ENCODE peak calls at places on chromosomes 4 and X, in six cellular contexts. O is ascending aorta; W is stimulated activated CD8-positive, alpha-beta memory T cell treated with anti-CD3 and anti-CD28 coated beads, Interleukin-12 subunit alpha, Interleukin-12 subunit beta, amount 100 ng/mL, for 1 hour; K is ecto neural progenitor cell; E is AG20443; V is effector memory CD8-positive, alpha-beta T cell. N is an unnamed sample.

GRCh38 chrX:149453911-149454820 is 50.9 kb downstream of the IDS start:
- DNase-seq in O (no peak), W (no peak), K (no peak), E (no peak), V (no peak), N (peak; percentile 33)

GRCh38 chr4:52098618-52099017 is 47.5 kb downstream of the SPATA18 start:
- DNase-seq in O (no peak), W (no peak), K (no peak), E (no peak), V (no peak), N (no peak)

GRCh38 chr4:39446842-39447573 is 11.7 kb downstream of the RPL9 start:
- DNase-seq in O (no peak), W (no peak), K (peak; percentile 79), E (peak; percentile 73), V (peak; percentile 39), N (no peak)

GRCh38 chr4:4260185-4260751 is 12.2 kb upstream of the TMEM128 start:
- DNase-seq in O (no peak), W (no peak), K (no peak), E (peak; percentile 71), V (peak; percentile 34), N (peak; percentile 43)

GRCh38 chr4:83238393-83238792 is 46.2 kb downstream of the COQ2 start:
- DNase-seq in O (no peak), W (no peak), K (no peak), E (no peak), V (no peak), N (no peak)

GRCh38 chr4:115213705-115214104 is 100.3 kb upstream of the NDST4 start:
- DNase-seq in O (no peak), W (no peak), K (no peak), E (no peak), V (no peak), N (no peak)

GRCh38 chr4:95318483-95318882 is 230.3 kb downstream of the UNC5C start:
- DNase-seq in O (no peak), W (no peak), K (no peak), E (no peak), V (no peak), N (peak; percentile 65)

GRCh38 chr4:67019670-67020069 is 525.6 kb downstream of the CENPC start:
- DNase-seq in O (no peak), W (no peak), K (no peak), E (no peak), V (no peak), N (peak; percentile 94)

GRCh38 chr4:110636677-110637407 is 14.0 kb upstream of the PITX2 start:
- DNase-seq in O (no peak), W (no peak), K (peak; percentile 81), E (peak; percentile 94), V (no peak), N (peak; percentile 96)

GRCh38 chr4:188021548-188022249 is 26.1 kb downstream of the ZFP42 start:
- DNase-seq in O (no peak), W (no peak), K (no peak), E (no peak), V (no peak), N (no peak)

GRCh38 chrX:48761674-48762471 is at the start of gene GLOD5:
- DNase-seq in O (no peak), W (no peak), K (peak; percentile 50), E (no peak), V (no peak), N (no peak)

GRCh38 chr4:149911995-149912394 is 96.4 kb upstream of the IQCM start:
- DNase-seq in O (no peak), W (no peak), K (no peak), E (no peak), V (no peak), N (peak; percentile 29)

GRCh38 chr4:81650871-81651270 is 179.2 kb upstream of the RASGEF1B start:
- DNase-seq in O (no peak), W (no peak), K (no peak), E (no peak), V (no peak), N (no peak)

GRCh38 chr4:119266153-119266552 is 53.6 kb downstream of the USP53 start:
- DNase-seq in O (no peak), W (no peak), K (no peak), E (no peak), V (no peak), N (no peak)

GRCh38 chr4:30968926-30969325 is 248.8 kb downstream of the PCDH7 start:
- DNase-seq in O (no peak), W (no peak), K (no peak), E (no peak), V (no peak), N (no peak)